ENCODE peak calls at places on chromosomes 2 and 18, in nine cellular contexts. M is body of pancreas, D is PC-9, K is fibroblast of the aortic adventitia, H is Peyer's patch, L is bronchial epithelial cell, N is astrocyte of the cerebellum, W is endothelial cell of umbilical vein, T is GM06990. Z is an unnamed sample.

GRCh38 chr2:126568734-126569133 is 87.2 kb upstream of the GYPC start:
- DNase-seq in M (no peak), W (no peak), K (no peak), D (no peak), L (no peak), T (no peak), N (no peak), H (no peak), Z (no peak)

GRCh38 chr2:171185165-171185818 is 24.6 kb upstream of the TLK1 start:
- DNase-seq in H (no peak), K (no peak), W (no peak), M (no peak), N (no peak), T (no peak), D (no peak), L (no peak), Z (no peak)

GRCh38 chr2:175662335-175662734 is 339.7 kb downstream of the LNPK start:
- DNase-seq in W (no peak), L (no peak), N (no peak), D (no peak), H (no peak), K (no peak), T (no peak), M (no peak), Z (no peak)

GRCh38 chr2:152847067-152847466 is 128.6 kb downstream of the ARL6IP6 start:
- DNase-seq in H (no peak), K (peak), N (no peak), W (no peak), L (peak), M (no peak), T (no peak), D (no peak), Z (peak)

GRCh38 chr2:168174761-168175160 is 72.6 kb downstream of the STK39 start:
- DNase-seq in D (no peak), N (no peak), H (no peak), T (no peak), K (no peak), W (no peak), L (no peak), M (no peak), Z (no peak)

GRCh38 chr2:196293751-196294486 is 122.5 kb upstream of the STK17B start:
- DNase-seq in N (peak), W (peak), K (peak), M (no peak), L (peak), T (no peak), H (no peak), D (no peak), Z (no peak)

GRCh38 chr2:217740178-217740577 is 262.6 kb downstream of the TNS1 start:
- DNase-seq in H (no peak), D (no peak), M (no peak), L (no peak), T (no peak), W (no peak), K (no peak), N (no peak), Z (no peak)

GRCh38 chr2:186477782-186478181 is 8.3 kb upstream of the ZC3H15 start:
- DNase-seq in H (no peak), M (no peak), W (no peak), D (no peak), T (no peak), N (no peak), L (no peak), K (no peak), Z (no peak)

GRCh38 chr2:205612661-205613060 is 69.6 kb upstream of the NRP2 start:
- DNase-seq in M (no peak), W (no peak), K (no peak), H (no peak), N (no peak), T (no peak), D (no peak), L (no peak), Z (no peak)

GRCh38 chr2:111905990-111906735 is 7.8 kb downstream of the MERTK start:
- DNase-seq in H (peak), D (no peak), L (peak), W (peak), M (no peak), N (no peak), K (no peak), T (peak), Z (no peak)

GRCh38 chr2:170276926-170277571 is 99.1 kb downstream of the MYO3B start:
- DNase-seq in H (no peak), L (no peak), K (no peak), W (no peak), D (no peak), T (no peak), N (no peak), M (no peak), Z (no peak)

GRCh38 chr2:584863-585823 is 92.1 kb downstream of the TMEM18 start:
- DNase-seq in W (no peak), N (no peak), T (no peak), H (peak), K (no peak), L (no peak), D (no peak), M (no peak), Z (no peak)
- H3K4me3 ChIP-seq in W (no peak), N (no peak), T (no peak), H (no peak), K (no peak), L (no peak), D (no peak), M (no peak), Z (no peak)

GRCh38 chr2:74942263-74942662 is 16.2 kb upstream of the POLE4 start:
- DNase-seq in L (no peak), W (no peak), D (no peak), H (no peak), K (no peak), N (no peak), M (no peak), T (no peak), Z (no peak)
- TF ChIP-seq CTCF in L (no peak), W (no peak), D (no peak), H (no peak), K (no peak), N (no peak), M (no peak), T (no peak), Z (no peak)

DNA sequence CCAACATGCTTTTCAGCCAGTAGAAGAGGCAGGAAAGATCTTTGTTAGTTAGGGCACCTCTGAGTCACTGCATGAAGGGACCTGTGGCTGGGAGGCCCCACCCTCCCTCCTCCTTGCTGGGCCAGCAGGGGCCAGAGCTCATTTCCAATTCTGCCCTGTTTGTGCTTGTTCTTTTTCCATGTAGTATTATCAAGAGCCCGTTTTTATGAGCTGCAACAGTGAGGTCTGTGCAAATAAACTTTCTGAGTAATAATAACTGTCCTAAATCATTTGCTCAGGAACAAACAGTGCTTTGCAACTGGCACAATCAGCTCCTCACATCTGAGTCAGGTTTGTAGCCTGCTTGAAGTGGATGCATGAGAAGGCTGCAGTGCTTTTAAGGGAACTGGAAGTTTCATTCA is 128.0 kb downstream of the ARL4C start:
- DNase-seq in W (no peak), K (peak), T (no peak), N (no peak), M (no peak), H (peak), D (peak), L (peak), Z (no peak)
- H3K4me3 ChIP-seq in W (no peak), K (no peak), T (no peak), N (no peak), M (no peak), H (no peak), D (no peak), L (no peak), Z (no peak)

DNA sequence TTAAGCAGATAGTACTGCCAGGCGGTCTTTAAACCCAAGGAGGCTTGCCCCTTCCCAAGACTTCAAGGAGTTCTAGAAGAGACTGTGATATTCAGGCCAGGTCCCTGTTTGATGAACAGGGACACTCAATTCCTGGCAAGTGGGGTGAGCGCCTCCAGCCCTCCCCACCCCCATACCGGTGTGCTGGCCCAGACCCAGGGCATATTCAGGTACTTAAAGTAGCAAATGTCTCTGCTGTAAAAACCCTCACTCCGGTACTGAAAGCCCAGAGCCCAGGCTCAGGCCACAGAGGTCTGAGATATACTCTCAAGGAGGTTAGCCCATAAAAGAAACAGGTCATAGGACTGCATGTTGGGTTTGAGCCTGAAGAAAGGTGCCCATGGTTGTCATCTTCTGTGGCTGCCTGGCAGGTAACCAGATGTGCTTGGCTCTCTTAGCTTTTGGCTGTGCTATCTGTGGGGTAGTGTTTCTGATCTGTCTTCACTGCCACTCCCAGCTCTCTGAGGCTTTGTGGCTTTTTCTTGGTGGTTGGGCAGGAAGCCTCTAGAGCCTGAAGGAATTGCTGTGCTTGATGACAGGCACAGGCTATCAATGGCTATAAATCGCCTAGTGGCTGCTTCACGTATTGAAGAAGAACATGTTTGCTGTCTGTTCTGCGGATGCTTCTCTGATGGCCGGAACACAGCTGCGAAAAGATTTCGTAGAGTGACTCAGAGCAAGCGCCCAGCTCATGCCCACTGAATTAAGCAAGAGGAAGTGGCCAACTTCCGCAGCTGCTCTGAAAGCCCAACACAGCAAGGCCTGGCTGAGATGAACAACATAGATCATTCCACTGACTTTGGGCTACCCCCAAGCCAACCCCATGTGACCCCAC is 63.3 kb upstream of the ALPP start:
- DNase-seq in H (peak), T (peak), M (no peak), K (no peak), L (peak), D (no peak), N (peak), W (peak), Z (peak)
- TF ChIP-seq CTCF in H (no peak), T (peak), M (no peak), K (no peak), L (peak), D (no peak), N (peak), W (peak), Z (peak)

GRCh38 chr18:48135436-48135966 is 205.0 kb upstream of the SMAD2 start:
- DNase-seq in H (no peak), D (no peak), L (no peak), N (no peak), W (no peak), T (no peak), M (no peak), K (no peak), Z (no peak)
- H3K4me3 ChIP-seq in H (peak), D (no peak), L (peak), N (peak), W (no peak), T (no peak), M (no peak), K (no peak), Z (no peak)

GRCh38 chr2:231391981-231392380 is 3.5 kb upstream of the B3GNT7 start:
- DNase-seq in D (no peak), H (no peak), N (no peak), K (no peak), M (no peak), T (no peak), W (no peak), L (no peak), Z (no peak)

GRCh38 chr2:231394201-231395141 is 1.0 kb upstream of the B3GNT7 start:
- DNase-seq in H (peak), D (no peak), M (peak), W (no peak), T (peak), K (no peak), L (no peak), N (no peak), Z (no peak)

GRCh38 chr2:231395188-231396057 is at the start of gene B3GNT7:
- DNase-seq in N (no peak), L (no peak), D (peak), W (no peak), K (no peak), H (peak), T (peak), M (peak), Z (no peak)

GRCh38 chr2:231392431-231393148 is 2.9 kb upstream of the B3GNT7 start:
- DNase-seq in W (no peak), L (no peak), T (no peak), D (no peak), K (no peak), H (no peak), M (no peak), N (no peak), Z (no peak)

GRCh38 chr2:231393149-231394131 is 2.1 kb upstream of the B3GNT7 start:
- DNase-seq in K (no peak), T (peak), W (no peak), L (no peak), H (peak), D (no peak), M (no peak), N (no peak), Z (no peak)
- TF ChIP-seq CTCF in K (peak), T (peak), W (peak), L (peak), H (peak), D (peak), M (peak), N (no peak), Z (peak)

GRCh38 chr2:113216891-113217454 is 43.2 kb downstream of the PSD4 start:
- DNase-seq in L (no peak), K (no peak), H (no peak), W (peak), M (no peak), T (no peak), D (no peak), N (no peak), Z (no peak)

GRCh38 chr2:113219092-113219441 is 45.3 kb downstream of the PSD4 start:
- DNase-seq in M (no peak), T (no peak), L (no peak), W (no peak), D (no peak), K (no peak), N (no peak), H (no peak), Z (no peak)

GRCh38 chr2:113219525-113219888 is 45.7 kb downstream of the PSD4 start:
- DNase-seq in D (no peak), L (no peak), W (no peak), M (no peak), K (no peak), N (no peak), T (no peak), H (no peak), Z (no peak)

GRCh38 chr2:113217455-113218282 is 43.9 kb downstream of the PSD4 start:
- DNase-seq in H (no peak), K (no peak), L (no peak), W (peak), T (no peak), M (peak), D (no peak), N (peak), Z (no peak)

GRCh38 chr2:113218283-113219091 is 44.7 kb downstream of the PSD4 start:
- DNase-seq in D (no peak), W (no peak), N (no peak), M (peak), H (peak), K (no peak), T (no peak), L (no peak), Z (no peak)
- H3K4me3 ChIP-seq in D (no peak), W (no peak), N (no peak), M (no peak), H (no peak), K (no peak), T (no peak), L (no peak), Z (no peak)

GRCh38 chr2:193867454-193867853 is 1672.7 kb upstream of the TMEFF2 start:
- DNase-seq in W (no peak), K (no peak), T (no peak), H (no peak), D (no peak), N (no peak), M (no peak), L (no peak), Z (no peak)

GRCh38 chr2:193861557-193861956 is 1666.8 kb upstream of the TMEFF2 start:
- DNase-seq in W (no peak), N (no peak), D (no peak), H (no peak), M (no peak), K (no peak), L (no peak), T (no peak), Z (no peak)
- TF ChIP-seq CTCF in W (peak), N (no peak), D (no peak), H (no peak), M (no peak), K (no peak), L (no peak), T (peak), Z (no peak)